ENCODE peak calls at places on chromosomes 4 and X, in six cellular contexts. One of them, this sample, is unnamed.

GRCh38 chrX:103878466-103879151 is 46.6 kb upstream of the RAB9B start:
- DNase-seq in GM04504: peak; percentile 26
- DNase-seq in AG08395: peak; percentile 66
- DNase-seq in endothelial cell of umbilical vein: peak; percentile 6
- DNase-seq in mucosa of descending colon: peak; percentile 26
- DNase-seq in NCI-H1436: no peak
- DNase-seq in this sample: no peak

GRCh38 chr4:140003851-140004579 is 150.0 kb downstream of the MAML3 start:
- DNase-seq in GM04504: no peak
- DNase-seq in AG08395: no peak
- DNase-seq in endothelial cell of umbilical vein: no peak
- DNase-seq in mucosa of descending colon: no peak
- DNase-seq in NCI-H1436: no peak
- DNase-seq in this sample: no peak

GRCh38 chrX:7149421-7149820 is 1.5 kb upstream of the PUDP start:
- DNase-seq in GM04504: no peak
- DNase-seq in AG08395: no peak
- DNase-seq in endothelial cell of umbilical vein: no peak
- DNase-seq in mucosa of descending colon: no peak
- DNase-seq in NCI-H1436: no peak
- DNase-seq in this sample: no peak

GRCh38 chr4:182620111-182620980 is 296.8 kb downstream of the DCTD start:
- DNase-seq in GM04504: no peak
- DNase-seq in AG08395: no peak
- DNase-seq in endothelial cell of umbilical vein: no peak
- DNase-seq in mucosa of descending colon: no peak
- DNase-seq in NCI-H1436: no peak
- DNase-seq in this sample: no peak

GRCh38 chr4:185811509-185812364 is at the start of gene SORBS2:
- DNase-seq in GM04504: no peak
- DNase-seq in AG08395: no peak
- DNase-seq in endothelial cell of umbilical vein: no peak
- DNase-seq in mucosa of descending colon: peak; percentile 74
- DNase-seq in NCI-H1436: no peak
- DNase-seq in this sample: peak; percentile 88

GRCh38 chr4:8294775-8295174 is 25.2 kb downstream of the HTRA3 start:
- DNase-seq in GM04504: no peak
- DNase-seq in AG08395: no peak
- DNase-seq in endothelial cell of umbilical vein: no peak
- DNase-seq in mucosa of descending colon: no peak
- DNase-seq in NCI-H1436: no peak
- DNase-seq in this sample: no peak

GRCh38 chr4:81504685-81505598 is 33.2 kb upstream of the RASGEF1B start:
- DNase-seq in GM04504: no peak
- DNase-seq in AG08395: no peak
- DNase-seq in endothelial cell of umbilical vein: peak; percentile 9
- DNase-seq in mucosa of descending colon: no peak
- DNase-seq in NCI-H1436: no peak
- DNase-seq in this sample: peak; percentile 25

GRCh38 chr4:158020175-158020574 is 152.7 kb downstream of the GASK1B start:
- DNase-seq in GM04504: peak; percentile 79
- DNase-seq in AG08395: peak; percentile 48
- DNase-seq in endothelial cell of umbilical vein: peak; percentile 96
- DNase-seq in mucosa of descending colon: no peak
- DNase-seq in NCI-H1436: no peak
- DNase-seq in this sample: no peak

GRCh38 chr4:123739806-123740205 is 343.2 kb downstream of the SPRY1 start:
- DNase-seq in GM04504: no peak
- DNase-seq in AG08395: no peak
- DNase-seq in endothelial cell of umbilical vein: no peak
- DNase-seq in mucosa of descending colon: no peak
- DNase-seq in NCI-H1436: no peak
- DNase-seq in this sample: no peak

This sample was measured in C1 segment of cervical spinal cord.